ENCODE peak calls at places on chromosome 7, in nine cellular contexts. K, P, U, N, Y, O, J, F and W are unnamed samples.

GRCh38 chr7:44759246-44759645 is 10.6 kb downstream of the ZMIZ2 start:
- DNase-seq in O (no peak), F (no peak), K (no peak), J (no peak), U (no peak), P (peak), N (no peak), Y (no peak), W (no peak)

GRCh38 chr7:143185551-143185950 is 2.3 kb downstream of the TAS2R39 start:
- DNase-seq in N (no peak), O (no peak), K (no peak), J (no peak), U (no peak), F (no peak), P (no peak), Y (no peak), W (no peak)

GRCh38 chr7:26153246-26153822 is 1.3 kb downstream of the NFE2L3 start:
- DNase-seq in K (no peak), F (peak), Y (no peak), J (peak), P (no peak), U (no peak), N (peak), O (no peak), W (no peak)

GRCh38 chr7:727806-728460 is 852 bp upstream of the PRKAR1B start:
- DNase-seq in P (no peak), U (no peak), Y (no peak), F (peak), K (no peak), O (peak), N (no peak), J (peak), W (no peak)

GRCh38 chr7:94284120-94284519 is 110.6 kb upstream of the COL1A2 start:
- DNase-seq in P (no peak), Y (no peak), K (no peak), N (no peak), J (no peak), U (no peak), O (peak), F (peak), W (no peak)

GRCh38 chr7:150388709-150389531 is 9.8 kb downstream of the ZNF775 start:
- DNase-seq in N (no peak), U (no peak), P (peak), O (peak), F (peak), Y (peak), K (no peak), J (peak), W (no peak)

GRCh38 chr7:35716038-35716803 is 21.3 kb upstream of the HERPUD2 start:
- DNase-seq in F (no peak), J (no peak), U (no peak), N (no peak), O (peak), Y (no peak), K (no peak), P (peak), W (no peak)

GRCh38 chr7:24313777-24314176 is 29.8 kb downstream of the NPY start:
- DNase-seq in Y (no peak), U (no peak), J (no peak), F (no peak), K (no peak), N (no peak), P (no peak), O (no peak), W (no peak)

GRCh38 chr7:134669845-134670373 is 23.3 kb downstream of the BPGM start:
- DNase-seq in N (peak), J (peak), P (no peak), U (peak), K (peak), Y (peak), F (no peak), O (peak), W (peak)

GRCh38 chr7:83032195-83032594 is 130.5 kb downstream of the PCLO start:
- DNase-seq in P (no peak), Y (no peak), N (no peak), K (no peak), O (no peak), J (no peak), U (no peak), F (peak), W (no peak)

GRCh38 chr7:115306541-115306940 is 384.6 kb downstream of the MDFIC start:
- DNase-seq in N (no peak), P (no peak), Y (no peak), F (no peak), K (no peak), U (no peak), J (no peak), O (no peak), W (no peak)

GRCh38 chr7:101172005-101172853 is 6.9 kb upstream of the VGF start:
- DNase-seq in O (no peak), U (no peak), P (no peak), Y (peak), K (no peak), F (no peak), N (no peak), J (no peak), W (no peak)

GRCh38 chr7:20236790-20237189 is 19.6 kb upstream of the MACC1 start:
- DNase-seq in O (no peak), P (no peak), J (peak), U (no peak), K (no peak), F (no peak), Y (no peak), N (no peak), W (no peak)